ENCODE peak calls at places on chromosomes 11 and 22, in ten cellular contexts. S, B, Z, I, W, C, O, N, X and R are unnamed samples.

GRCh38 chr22:31102441-31103081 is 4.8 kb downstream of the SELENOM start:
- DNase-seq in S (peak; percentile 59), B (peak; percentile 41), Z (peak; percentile 65), I (no peak), W (no peak), C (no peak), O (no peak), N (peak; percentile 99), X (peak; percentile 80), R (peak; percentile 95)

GRCh38 chr22:48740086-48740730 is 1087.5 kb downstream of the BRD1 start:
- DNase-seq in S (no peak), B (no peak), Z (no peak), I (no peak), W (no peak), C (no peak), O (no peak), N (no peak), X (no peak), R (no peak)

GRCh38 chr22:22920104-22920654 is 32.6 kb downstream of the IGLL5 start:
- DNase-seq in S (no peak), B (no peak), Z (no peak), I (no peak), W (no peak), C (no peak), O (no peak), N (no peak), X (no peak), R (no peak)

GRCh38 chr11:44634401-44635281 is 69.2 kb downstream of the CD82 start:
- DNase-seq in S (peak; percentile 94), B (no peak), Z (no peak), I (peak; percentile 56), W (peak; percentile 24), C (peak; percentile 5), O (peak; percentile 62), N (peak; percentile 86), X (peak; percentile 66), R (peak; percentile 60)

GRCh38 chr11:88275636-88276035 is 61.9 kb downstream of the CTSC start:
- DNase-seq in S (no peak), B (no peak), Z (no peak), I (no peak), W (no peak), C (no peak), O (no peak), N (no peak), X (peak; percentile 36), R (no peak)

GRCh38 chr11:88231894-88232482 is 56.7 kb upstream of the RAB38 start:
- DNase-seq in S (peak; percentile 44), B (no peak), Z (no peak), I (peak; percentile 48), W (peak; percentile 28), C (no peak), O (no peak), N (peak; percentile 61), X (peak; percentile 56), R (peak; percentile 75)

GRCh38 chr22:48798281-48799226 is 1029.1 kb downstream of the BRD1 start:
- DNase-seq in S (no peak), B (no peak), Z (no peak), I (no peak), W (no peak), C (no peak), O (no peak), N (no peak), X (no peak), R (no peak)

GRCh38 chr11:37442576-37442975 is 844.5 kb upstream of the RAG2 start:
- DNase-seq in S (no peak), B (no peak), Z (no peak), I (no peak), W (no peak), C (no peak), O (no peak), N (no peak), X (no peak), R (no peak)

DNA sequence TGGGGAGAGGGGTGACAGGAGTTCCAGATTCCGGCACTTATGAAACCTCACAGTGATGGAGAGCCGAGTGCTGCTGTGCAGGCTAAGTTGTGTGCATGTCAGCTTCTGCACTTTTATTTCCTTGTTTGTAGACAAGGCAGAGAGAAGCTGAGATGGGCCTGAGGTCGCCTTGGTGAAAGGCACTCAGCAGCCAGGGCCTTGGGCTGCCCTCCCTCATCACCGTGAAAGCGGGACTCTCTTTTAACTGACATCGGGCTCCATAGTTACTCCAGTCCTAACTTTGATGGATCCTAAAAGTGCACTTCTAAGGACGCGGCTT is 7.6 kb downstream of the CD81 start:
- DNase-seq in S (no peak), B (no peak), Z (no peak), I (no peak), W (no peak), C (no peak), O (no peak), N (no peak), X (no peak), R (no peak)
- H3K4me3 ChIP-seq in S (no peak overlapping the region), B (no peak overlapping the region), Z (no peak overlapping the region), I (no peak overlapping the region), W (peak overlapping the region; percentile 80), C (no peak overlapping the region), O (peak overlapping the region; percentile 60), N (no peak overlapping the region), X (no peak overlapping the region), R (no peak overlapping the region)

DNA sequence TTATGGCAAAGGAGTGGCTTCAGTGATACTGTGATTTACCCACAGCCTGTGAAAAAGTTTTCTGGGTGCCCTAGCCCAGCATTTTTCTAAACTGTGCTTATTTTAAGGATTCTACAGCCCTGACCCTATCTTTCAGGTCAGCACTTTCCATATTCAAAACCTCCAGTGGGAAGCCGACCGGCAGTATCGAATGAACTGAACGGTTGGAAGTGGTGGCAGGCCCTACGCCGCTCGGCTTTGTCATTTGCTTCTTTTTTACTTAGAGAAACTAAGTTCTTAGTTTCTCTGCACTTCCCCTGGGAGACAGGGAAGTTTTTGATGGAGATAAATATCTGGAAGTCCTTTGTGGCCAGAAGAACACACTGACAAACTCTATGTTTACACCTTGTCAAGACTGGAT is 994 bp downstream of the GLB1L2 start:
- DNase-seq in S (no peak), B (no peak), Z (no peak), I (no peak), W (no peak), C (no peak), O (no peak), N (no peak), X (no peak), R (no peak)
- H3K4me3 ChIP-seq in S (no peak overlapping the region), B (peak overlapping the region; percentile 78), Z (peak overlapping the region; percentile 79), I (peak overlapping the region; percentile 66), W (no peak overlapping the region), C (peak overlapping the region; percentile 48), O (no peak overlapping the region), N (no peak overlapping the region), X (peak overlapping the region; percentile 61), R (no peak overlapping the region)

DNA sequence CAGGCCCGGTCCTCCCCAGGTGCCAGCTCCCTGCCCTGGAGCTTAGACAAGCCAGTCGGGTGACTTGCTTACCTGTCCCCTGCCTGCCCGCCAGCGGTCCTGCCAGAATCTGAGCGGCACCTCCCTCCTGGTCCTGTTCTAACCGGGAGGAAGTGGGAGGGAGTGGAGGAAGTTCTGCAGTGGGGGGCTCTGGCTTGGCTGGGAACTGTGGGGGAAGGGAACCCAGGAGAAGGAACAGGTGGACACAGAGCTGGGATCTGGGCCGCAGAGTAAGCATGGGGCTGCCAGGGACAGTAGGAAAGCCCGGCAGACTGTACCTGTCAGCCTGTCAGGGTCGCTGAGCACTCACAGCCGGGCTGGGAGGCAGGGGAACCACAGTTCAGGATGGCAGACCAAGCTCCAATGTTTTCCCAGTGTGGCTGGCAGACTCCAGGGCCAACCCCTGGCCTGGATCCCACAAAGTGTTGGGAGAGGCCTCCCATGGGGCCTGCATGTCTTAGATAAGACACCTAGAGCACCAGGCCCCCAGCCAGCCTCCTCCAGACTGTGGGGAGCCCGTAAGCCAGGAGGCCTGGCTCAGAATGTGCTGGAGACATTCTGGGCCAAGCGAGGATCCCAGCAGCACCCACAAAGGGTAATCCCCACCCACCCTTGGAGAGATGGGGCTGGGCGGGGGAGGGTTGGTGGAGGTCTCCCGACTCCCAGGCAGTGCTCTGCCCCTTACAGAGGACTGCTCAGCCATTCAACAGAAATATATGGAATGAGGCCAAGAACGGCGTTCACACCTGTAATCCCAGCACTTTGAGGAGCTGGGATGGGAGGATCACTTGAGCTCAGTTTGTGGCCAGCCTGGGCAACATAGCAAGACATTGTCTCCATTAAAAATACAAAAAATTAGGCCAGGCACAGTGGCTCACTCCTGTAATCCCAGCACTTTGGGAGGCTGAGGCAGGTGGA is 2.3 kb downstream of the CYB5R3 start:
- DNase-seq in S (no peak), B (no peak), Z (peak; percentile 73), I (no peak), W (no peak), C (peak; percentile 88), O (no peak), N (no peak), X (no peak), R (peak; percentile 74)
- H3K4me3 ChIP-seq in S (no peak overlapping the region), B (peak overlapping the region; percentile 43), Z (no peak overlapping the region), I (no peak overlapping the region), W (no peak overlapping the region), C (peak overlapping the region; percentile 2), O (no peak overlapping the region), N (no peak overlapping the region), X (peak overlapping the region; percentile 14), R (peak overlapping the region; percentile 31)

DNA sequence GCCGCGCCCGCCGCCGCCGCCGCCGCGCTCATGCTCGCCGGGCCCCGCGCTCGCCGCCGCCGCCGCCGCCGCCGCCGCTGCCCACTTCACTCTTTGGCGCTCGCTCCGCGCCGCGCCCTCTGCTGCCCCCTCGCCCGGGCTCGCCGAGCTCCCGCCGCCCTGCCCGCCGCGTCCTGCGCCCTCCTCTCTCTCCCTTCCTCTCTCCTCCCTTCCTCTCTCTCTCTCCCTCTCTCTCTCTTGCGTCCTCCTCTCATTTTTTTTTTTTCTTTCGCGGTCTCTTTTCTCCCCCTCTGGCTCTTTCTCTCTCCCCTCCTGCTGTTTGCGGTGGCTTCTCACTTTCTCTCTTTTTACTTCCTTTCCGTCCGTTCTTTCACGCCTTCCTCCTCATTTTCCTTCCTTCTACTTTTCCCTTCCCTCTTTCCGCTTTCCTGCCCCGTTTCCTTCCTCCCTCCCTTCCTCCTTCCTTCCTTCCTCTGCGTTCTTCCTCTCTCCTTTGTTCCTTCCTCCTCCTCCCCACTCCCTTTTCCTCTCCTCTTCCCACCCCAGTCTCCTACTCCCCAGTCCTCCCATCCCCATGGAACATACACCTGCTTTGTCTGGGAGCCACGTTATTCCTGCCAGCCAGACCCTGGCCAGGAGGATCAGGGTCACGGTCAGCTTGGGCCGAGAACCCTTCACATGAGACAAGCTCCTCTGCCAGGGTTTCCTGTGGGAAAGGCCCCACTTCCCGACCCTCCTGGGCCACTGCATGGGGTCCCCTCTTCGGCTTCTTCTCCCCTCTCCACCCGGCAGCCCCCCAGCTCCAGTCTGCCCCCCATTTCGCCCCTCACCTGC is 19.3 kb upstream of the SHISAL1 start:
- DNase-seq in S (peak; percentile 23), B (no peak), Z (no peak), I (peak; percentile 79), W (no peak), C (no peak), O (no peak), N (peak; percentile 17), X (peak; percentile 39), R (peak; percentile 47)
- H3K4me3 ChIP-seq in S (no peak overlapping the region), B (peak overlapping the region; percentile 19), Z (no peak overlapping the region), I (peak overlapping the region; percentile 51), W (no peak overlapping the region), C (no peak overlapping the region), O (no peak overlapping the region), N (no peak overlapping the region), X (no peak overlapping the region), R (peak overlapping the region; percentile 58)